ENCODE peak calls at places on chromosome 22, in nine cellular contexts. X is GM23338, F is spleen, K is AG09309, G is SHP77, O is nephron progenitor cell, I is choroid plexus epithelial cell, Y is mammary epithelial cell, L is A549. P is an unnamed sample.

GRCh38 chr22:23072035-23072910 is 2.0 kb downstream of the GNAZ start:
- DNase-seq in X (no peak), F (peak), K (peak), G (no peak), O (no peak), I (no peak), Y (no peak), L (no peak), P (no peak)

GRCh38 chr22:20552450-20552894 is 45.1 kb downstream of the MED15 start:
- DNase-seq in X (no peak), F (peak), K (no peak), G (no peak), O (no peak), I (peak), Y (no peak), L (no peak), P (peak)

GRCh38 chr22:39594411-39594810 is 23.9 kb downstream of the CACNA1I start:
- DNase-seq in X (peak), F (no peak), K (no peak), G (no peak), O (no peak), I (no peak), Y (no peak), L (no peak), P (no peak)

GRCh38 chr22:37314315-37315046 is 32.2 kb downstream of the CYTH4 start:
- DNase-seq in X (no peak), F (peak), K (no peak), G (no peak), O (no peak), I (no peak), Y (no peak), L (no peak), P (no peak)

GRCh38 chr22:43515902-43516301 is 104.1 kb downstream of the MPPED1 start:
- DNase-seq in X (peak), F (no peak), K (no peak), G (no peak), O (no peak), I (no peak), Y (no peak), L (no peak), P (no peak)

GRCh38 chr22:31917227-31917921 is 27.0 kb upstream of the YWHAH start:
- DNase-seq in X (no peak), F (no peak), K (no peak), G (no peak), O (no peak), I (no peak), Y (no peak), L (no peak), P (no peak)

GRCh38 chr22:29334696-29335344 is 19.3 kb upstream of the RASL10A start:
- DNase-seq in X (no peak), F (no peak), K (no peak), G (peak), O (no peak), I (no peak), Y (no peak), L (no peak), P (no peak)

GRCh38 chr22:29816128-29816527 is 21.9 kb downstream of the ASCC2 start:
- DNase-seq in X (no peak), F (no peak), K (no peak), G (no peak), O (no peak), I (no peak), Y (no peak), L (no peak), P (no peak)

GRCh38 chr22:37752189-37753061 is 55.3 kb upstream of the GCAT start:
- DNase-seq in X (no peak), F (peak), K (peak), G (peak), O (no peak), I (peak), Y (peak), L (peak), P (no peak)

GRCh38 chr22:24925586-24926427 is 20.7 kb downstream of the LHFPL7 start:
- DNase-seq in X (peak), F (no peak), K (no peak), G (no peak), O (no peak), I (no peak), Y (no peak), L (no peak), P (no peak)

GRCh38 chr22:47370448-47371262 is 608.2 kb downstream of the TBC1D22A start:
- DNase-seq in X (no peak), F (peak), K (no peak), G (no peak), O (no peak), I (no peak), Y (no peak), L (no peak), P (no peak)

GRCh38 chr22:24413726-24414385 is 13.5 kb upstream of the ADORA2A start:
- DNase-seq in X (no peak), F (no peak), K (no peak), G (no peak), O (no peak), I (no peak), Y (no peak), L (no peak), P (no peak)

GRCh38 chr22:31841029-31841827 is 87.4 kb downstream of the DEPDC5 start:
- DNase-seq in X (no peak), F (no peak), K (no peak), G (no peak), O (no peak), I (no peak), Y (no peak), L (no peak), P (no peak)

GRCh38 chr22:36925388-36926290 is 12.2 kb downstream of the CSF2RB start:
- DNase-seq in X (no peak), F (peak), K (no peak), G (no peak), O (no peak), I (no peak), Y (no peak), L (no peak), P (no peak)

GRCh38 chr22:21815357-21815756 is 52.1 kb downstream of the MAPK1 start:
- DNase-seq in X (no peak), F (no peak), K (no peak), G (no peak), O (no peak), I (no peak), Y (no peak), L (no peak), P (no peak)

GRCh38 chr22:48369789-48370507 is 1457.7 kb downstream of the BRD1 start:
- DNase-seq in X (peak), F (peak), K (no peak), G (no peak), O (no peak), I (no peak), Y (no peak), L (peak), P (no peak)

GRCh38 chr22:18042685-18043084 is 18.3 kb upstream of the MICAL3 start:
- DNase-seq in X (no peak), F (no peak), K (no peak), G (no peak), O (no peak), I (no peak), Y (no peak), L (no peak), P (no peak)

GRCh38 chr22:43377486-43377995 is 34.3 kb upstream of the MPPED1 start:
- DNase-seq in X (no peak), F (no peak), K (no peak), G (no peak), O (no peak), I (no peak), Y (no peak), L (no peak), P (no peak)

GRCh38 chr22:46212195-46212594 is 37.9 kb downstream of the CDPF1 start:
- DNase-seq in X (no peak), F (no peak), K (no peak), G (no peak), O (no peak), I (no peak), Y (no peak), L (no peak), P (no peak)

GRCh38 chr22:36237462-36238347 is 1.6 kb downstream of the APOL2 start:
- DNase-seq in X (no peak), F (no peak), K (no peak), G (no peak), O (no peak), I (peak), Y (no peak), L (no peak), P (no peak)

GRCh38 chr22:28808716-28809355 is 8.5 kb upstream of the XBP1 start:
- DNase-seq in X (no peak), F (no peak), K (no peak), G (no peak), O (no peak), I (no peak), Y (no peak), L (no peak), P (no peak)

GRCh38 chr22:20463324-20464095 is 25.9 kb upstream of the SCARF2 start:
- DNase-seq in X (no peak), F (peak), K (no peak), G (no peak), O (no peak), I (no peak), Y (no peak), L (no peak), P (no peak)

P was measured in dorsolateral prefrontal cortex.